ENCODE peak calls at places on chromosomes 16 and 17, in seven cellular contexts. N is K562, Y is MM.1S, T is A673, X is neural progenitor cell, V is GM23248, E is GM23338. D is an unnamed sample.

GRCh38 chr16:17277981-17278381 is 192.8 kb downstream of the XYLT1 start:
- DNase-seq in N (no peak), Y (no peak), T (no peak), X (peak), V (peak), E (peak), D (no peak)

GRCh38 chr17:29155235-29155965 is 24.8 kb downstream of the MYO18A start:
- DNase-seq in N (peak), Y (peak), T (no peak), X (no peak), V (peak), E (no peak), D (peak)

GRCh38 chr17:72378414-72379395 is 257.9 kb downstream of the SOX9 start:
- DNase-seq in N (no peak), Y (no peak), T (peak), X (peak), V (no peak), E (no peak), D (no peak)

GRCh38 chr17:1110844-1111598 is 68.8 kb downstream of the ABR start:
- DNase-seq in N (no peak), Y (no peak), T (peak), X (no peak), V (peak), E (no peak), D (no peak)

GRCh38 chr16:17205279-17206139 is 265.3 kb downstream of the XYLT1 start:
- DNase-seq in N (no peak), Y (no peak), T (no peak), X (peak), V (peak), E (peak), D (no peak)

GRCh38 chr17:81253358-81254131 is 14.4 kb downstream of the NDUFAF8 start:
- DNase-seq in N (peak), Y (no peak), T (peak), X (peak), V (peak), E (no peak), D (peak)

GRCh38 chr16:28951410-28951943 is 740 bp downstream of the NFATC2IP start:
- DNase-seq in N (no peak), Y (peak), T (no peak), X (no peak), V (peak), E (peak), D (peak)

GRCh38 chr17:43860927-43861622 is 14.1 kb downstream of the CD300LG start:
- DNase-seq in N (no peak), Y (no peak), T (no peak), X (no peak), V (no peak), E (no peak), D (no peak)

GRCh38 chr16:26247063-26247462 is 555.3 kb downstream of the HS3ST4 start:
- DNase-seq in N (no peak), Y (no peak), T (no peak), X (no peak), V (no peak), E (no peak), D (no peak)
- H3K27ac ChIP-seq in N (no peak), Y (no peak), T (no peak), X (no peak), V (no peak), E (no peak), D (no peak)

GRCh38 chr16:86508028-86508946 is 2.0 kb upstream of the FOXF1 start:
- DNase-seq in N (no peak), Y (no peak), T (no peak), X (peak), V (peak), E (peak), D (no peak)

GRCh38 chr16:86508947-86509758 is 1.2 kb upstream of the FOXF1 start:
- DNase-seq in N (no peak), Y (no peak), T (peak), X (peak), V (peak), E (peak), D (no peak)

GRCh38 chr16:86505185-86505898 is 5.0 kb upstream of the FOXF1 start:
- DNase-seq in N (peak), Y (no peak), T (no peak), X (peak), V (peak), E (peak), D (no peak)

GRCh38 chr16:86505899-86506864 is 4.1 kb upstream of the FOXF1 start:
- DNase-seq in N (no peak), Y (no peak), T (no peak), X (no peak), V (no peak), E (no peak), D (no peak)

DNA sequence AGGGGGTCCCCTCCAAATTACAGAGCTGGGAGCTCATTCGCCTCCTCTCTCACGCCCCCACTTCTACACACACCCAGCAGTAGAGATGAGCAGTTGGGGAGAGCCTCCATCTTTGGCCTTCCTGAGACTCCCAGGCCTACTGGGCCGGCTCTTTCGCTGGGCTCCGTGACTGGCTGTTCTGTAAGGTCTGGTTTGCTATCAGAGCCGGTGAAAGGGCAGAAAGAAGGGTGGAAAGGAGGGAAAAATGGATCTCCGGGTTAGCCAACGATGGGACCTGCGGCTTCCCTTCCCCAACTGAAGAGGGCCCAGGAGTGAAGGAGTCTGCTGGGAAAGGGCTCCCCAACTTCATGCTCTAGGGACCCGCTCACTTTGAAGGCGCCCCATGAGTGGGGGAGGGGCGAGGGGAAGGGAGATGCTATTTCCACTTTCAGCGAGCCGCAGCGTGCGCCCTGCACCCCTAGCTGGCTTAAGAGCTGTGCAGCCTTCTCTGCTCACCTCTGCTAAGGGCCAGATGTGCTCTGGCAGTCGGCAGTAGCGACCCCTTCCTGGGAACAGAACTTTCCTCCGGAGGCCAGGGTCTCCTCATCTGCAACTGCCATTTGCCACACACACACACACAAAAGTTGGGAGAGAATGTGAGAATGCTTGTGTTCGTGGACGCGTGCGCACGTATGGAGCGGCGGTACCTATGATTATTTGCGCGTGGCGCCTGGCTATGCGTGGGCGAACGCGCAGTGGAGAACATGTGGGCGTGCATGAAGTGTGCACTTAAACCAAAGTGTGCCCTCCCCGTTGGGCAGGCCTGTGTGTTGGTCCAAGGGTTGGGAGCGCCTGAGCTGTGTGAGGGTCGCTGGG is 2.9 kb upstream of the FOXF1 start:
- DNase-seq in N (no peak), Y (no peak), T (no peak), X (no peak), V (no peak), E (no peak), D (no peak)
- TF ChIP-seq EZH2 in N (no peak), Y (no peak), T (peak), X (peak), V (peak), E (peak), D (no peak)

DNA sequence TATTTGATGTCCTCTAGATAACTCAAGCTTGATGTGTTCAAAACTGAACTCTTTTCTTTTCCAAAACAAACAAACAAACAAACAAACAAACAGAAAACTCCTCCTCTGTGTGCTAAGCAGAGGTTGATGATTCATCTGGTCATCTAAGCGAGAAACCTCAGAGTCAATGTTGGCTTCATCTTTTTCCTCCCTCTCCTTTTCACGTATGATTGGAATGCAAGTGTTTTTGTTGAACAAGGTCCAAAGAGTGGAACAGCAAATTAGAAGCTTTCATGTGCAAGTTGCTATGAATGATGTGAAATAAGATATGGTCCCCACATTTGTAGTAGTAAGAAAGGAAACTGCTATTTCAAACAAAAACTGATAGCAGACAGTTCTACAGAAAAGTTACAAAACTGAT is 52.5 kb downstream of the TBX4 start:
- DNase-seq in N (no peak), Y (no peak), T (no peak), X (no peak), V (peak), E (no peak), D (no peak)
- H3K27ac ChIP-seq in N (no peak), Y (no peak), T (no peak), X (no peak), V (no peak), E (no peak), D (no peak)

DNA sequence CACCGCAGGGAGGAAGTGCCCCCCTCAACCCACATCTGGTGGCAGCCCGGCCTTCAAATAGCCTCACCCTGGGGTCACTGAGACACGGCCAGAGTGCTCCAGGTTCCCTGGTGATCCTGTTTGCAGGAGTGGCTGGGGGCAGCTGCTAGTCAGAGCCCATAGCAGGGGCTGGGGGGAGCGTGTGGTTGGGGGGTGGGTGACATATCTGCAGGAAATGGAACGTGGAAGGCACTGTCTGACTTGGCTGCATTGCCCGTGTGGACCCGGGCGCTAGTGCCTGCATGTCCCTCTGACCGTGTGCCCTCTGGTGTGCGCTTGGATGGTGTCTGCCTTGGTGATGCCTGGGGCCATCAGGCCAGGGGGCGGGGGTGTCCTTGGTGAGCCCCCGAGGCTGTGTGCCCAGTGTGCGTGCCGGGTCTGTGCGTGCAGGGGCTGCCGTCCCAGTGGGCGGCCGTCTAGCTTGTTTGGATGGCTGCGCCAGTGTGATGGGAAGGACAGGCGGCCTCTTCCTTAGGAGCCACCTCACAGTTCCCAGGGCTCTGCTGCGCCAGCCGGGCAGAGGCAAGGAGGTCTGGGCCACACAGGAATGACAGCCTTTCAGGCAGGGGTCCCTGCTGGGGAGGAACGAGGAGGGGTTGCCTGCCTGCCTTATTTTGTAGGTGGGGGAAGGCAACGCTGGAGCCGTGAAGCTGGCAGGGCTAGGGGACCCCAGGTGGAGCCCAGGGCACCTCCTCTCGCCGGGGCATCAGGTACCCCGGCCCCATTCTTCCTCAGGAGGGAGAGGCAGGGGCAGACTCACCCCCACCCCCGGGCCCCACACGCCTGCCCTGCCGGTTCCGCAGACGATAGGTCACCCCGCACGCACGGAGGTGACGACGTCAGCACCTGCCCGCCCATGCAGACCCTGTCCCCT is 642 bp downstream of the NDRG4 start:
- DNase-seq in N (no peak), Y (no peak), T (no peak), X (peak), V (peak), E (peak), D (no peak)
- TF ChIP-seq EZH2 in N (no peak), Y (no peak), T (no peak), X (no peak), V (no peak), E (no peak), D (no peak)

DNA sequence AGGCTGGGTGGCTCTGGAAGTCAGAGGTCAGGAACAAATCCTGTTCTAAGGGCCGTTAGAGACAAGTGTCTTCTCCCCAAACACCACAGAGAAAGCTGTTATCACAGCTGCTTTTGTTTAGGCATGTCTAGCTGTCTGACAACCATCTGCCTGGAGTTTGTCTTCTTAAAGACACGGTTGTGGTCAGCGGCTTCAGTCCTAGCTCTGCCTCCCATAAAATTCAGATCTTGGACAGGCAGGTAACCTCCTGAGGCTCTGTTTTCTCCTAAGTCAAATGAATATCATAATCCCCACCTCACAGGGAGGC is 2.3 kb upstream of the ITGA3 start:
- DNase-seq in N (no peak), Y (no peak), T (no peak), X (no peak), V (no peak), E (no peak), D (no peak)
- H3K27ac ChIP-seq in N (no peak), Y (no peak), T (no peak), X (no peak), V (no peak), E (no peak), D (no peak)

GRCh38 chr16:560221-560700 is at the start of gene PRR35:
- DNase-seq in N (peak), Y (no peak), T (no peak), X (no peak), V (no peak), E (no peak), D (no peak)

GRCh38 chr16:559021-559380 is 1.2 kb upstream of the PRR35 start:
- DNase-seq in N (no peak), Y (no peak), T (no peak), X (no peak), V (no peak), E (no peak), D (no peak)

GRCh38 chr16:558298-559020 is 1.7 kb upstream of the PRR35 start:
- DNase-seq in N (no peak), Y (no peak), T (no peak), X (no peak), V (no peak), E (no peak), D (no peak)

GRCh38 chr16:560701-561412 is 663 bp downstream of the PRR35 start:
- DNase-seq in N (peak), Y (no peak), T (no peak), X (no peak), V (no peak), E (no peak), D (no peak)

GRCh38 chr16:559411-560207 is 585 bp upstream of the PRR35 start:
- DNase-seq in N (no peak), Y (no peak), T (no peak), X (no peak), V (no peak), E (no peak), D (no peak)
- TF ChIP-seq EZH2 in N (no peak), Y (peak), T (peak), X (peak), V (peak), E (peak), D (no peak)

GRCh38 chr17:7225711-7226331 is 6.1 kb downstream of the ACADVL start:
- DNase-seq in N (no peak), Y (no peak), T (no peak), X (no peak), V (no peak), E (no peak), D (no peak)
- H3K27ac ChIP-seq in N (no peak), Y (no peak), T (no peak), X (no peak), V (no peak), E (peak), D (no peak)

GRCh38 chr16:86732621-86733297 is 154.4 kb downstream of the FOXL1 start:
- DNase-seq in N (no peak), Y (no peak), T (peak), X (peak), V (peak), E (peak), D (no peak)
- TF ChIP-seq EZH2 in N (no peak), Y (no peak), T (peak), X (no peak), V (no peak), E (no peak), D (no peak)